ENCODE peak calls at places on chromosomes 13 and 19, in four cellular contexts. A is heart right ventricle, M is thyroid gland, T is tibial artery. U is an unnamed sample. For H3K4me1, the result is how much of the 10 kb centered on the place peaks cover.

GRCh38 chr13:51843529-51843928 is 1.4 kb downstream of the TMEM272 start:
- DNase-seq in A (no peak), M (no peak), T (no peak), U (no peak)

GRCh38 chr13:44989941-44990340 is 603 bp downstream of the GPALPP1 start:
- DNase-seq in A (no peak), M (no peak), T (no peak), U (no peak)

GRCh38 chr13:107554355-107554905 is 660.9 kb downstream of the LIG4 start:
- DNase-seq in A (no peak), M (peak), T (no peak), U (no peak)

GRCh38 chr13:44921931-44922758 is 67.1 kb downstream of the NUFIP1 start:
- DNase-seq in A (no peak), M (peak), T (peak), U (no peak)

GRCh38 chr19:39792999-39793546 is 14.4 kb downstream of the LEUTX start:
- DNase-seq in A (peak), M (peak), T (peak), U (peak)

GRCh38 chr19:2032296-2032941 is 16.9 kb upstream of the BTBD2 start:
- DNase-seq in A (peak), M (peak), T (peak), U (peak)

GRCh38 chr13:34347784-34348573 is 530.0 kb downstream of the RFC3 start:
- DNase-seq in A (no peak), M (peak), T (no peak), U (no peak)

GRCh38 chr19:18675779-18676178 is 7.7 kb upstream of the CRTC1 start:
- DNase-seq in A (no peak), M (no peak), T (no peak), U (no peak)

GRCh38 chr13:31174018-31174417 is 12.3 kb upstream of the HSPH1 start:
- DNase-seq in A (no peak), M (no peak), T (no peak), U (no peak)

GRCh38 chr19:47122359-47123335 is 8.0 kb upstream of the SAE1 start:
- DNase-seq in A (no peak), M (no peak), T (no peak), U (no peak)

GRCh38 chr13:97528518-97528917 is 94.5 kb downstream of the RAP2A start:
- DNase-seq in A (no peak), M (no peak), T (no peak), U (no peak)

GRCh38 chr13:49646688-49647087 is 18.4 kb downstream of the ARL11 start:
- DNase-seq in A (no peak), M (no peak), T (no peak), U (no peak)

GRCh38 chr13:49649963-49650312 is 21.6 kb downstream of the ARL11 start:
- DNase-seq in A (no peak), M (no peak), T (no peak), U (no peak)

GRCh38 chr13:49651775-49652690 is 23.7 kb downstream of the ARL11 start:
- DNase-seq in A (no peak), M (no peak), T (no peak), U (no peak)

GRCh38 chr13:49652691-49653305 is 24.5 kb downstream of the ARL11 start:
- DNase-seq in A (no peak), M (peak), T (no peak), U (no peak)

DNA sequence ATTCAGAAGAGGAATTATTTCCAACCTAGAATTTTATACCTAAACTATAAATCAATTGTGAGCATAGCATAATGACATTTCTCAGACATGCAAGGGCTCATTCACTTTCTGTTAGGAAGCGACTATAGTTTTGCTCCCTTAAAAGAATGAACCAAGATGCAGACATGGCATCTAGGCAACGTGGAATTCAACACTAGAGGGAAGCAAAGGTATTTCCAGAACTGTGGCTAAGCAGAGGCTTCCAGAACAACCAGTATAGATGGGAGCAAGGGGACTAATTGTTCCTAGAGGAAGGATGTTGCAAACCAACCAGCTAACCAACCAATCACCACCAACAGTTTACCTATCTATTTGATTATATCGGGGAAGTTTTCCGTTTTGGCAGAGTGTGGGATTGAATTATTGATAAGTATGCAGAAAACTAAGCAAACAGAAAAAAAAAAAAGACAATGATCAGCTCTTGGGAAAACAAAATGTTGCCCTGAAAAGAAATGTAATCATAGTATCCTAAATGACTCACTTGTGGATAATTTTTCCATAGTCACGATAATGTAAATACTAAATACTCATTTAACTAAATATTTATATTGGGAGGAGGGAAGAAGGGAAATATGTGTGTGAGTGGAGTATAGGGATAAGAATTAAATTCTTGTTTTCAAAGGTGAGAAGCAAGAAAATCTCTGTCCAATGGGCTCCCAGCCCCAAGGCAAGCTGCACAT is 21.1 kb downstream of the ARL11 start:
- DNase-seq in A (no peak), M (no peak), T (no peak), U (no peak)
- H3K4me1 ChIP-seq in A (under half), M (under half), T (under half), U (under half)

GRCh38 chr19:13053761-13054604 is 48.7 kb downstream of the LYL1 start:
- DNase-seq in A (peak), M (peak), T (peak), U (peak)
- H3K4me1 ChIP-seq in A (half or more), M (half or more), T (half or more), U (half or more)

DNA sequence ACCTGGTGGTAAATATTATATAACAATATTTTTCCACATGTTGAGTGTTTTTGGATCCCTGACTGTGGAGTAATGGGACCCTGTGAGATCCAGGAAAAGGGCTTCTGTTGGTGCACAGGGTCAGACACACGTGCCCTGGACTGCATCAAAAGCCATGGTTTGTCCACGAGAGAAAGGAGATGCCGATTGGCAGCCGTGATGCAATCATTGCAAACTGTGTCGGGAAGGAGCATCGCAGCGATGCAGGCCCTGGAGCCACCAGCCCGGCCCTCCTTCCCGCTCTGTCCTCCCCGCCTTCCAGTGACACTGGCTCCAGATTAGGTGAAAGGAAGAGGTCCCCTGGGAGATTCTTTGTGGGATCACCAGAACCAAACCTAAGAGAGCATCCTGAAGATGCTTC is 9.1 kb downstream of the COL4A2 start:
- DNase-seq in A (no peak), M (no peak), T (peak), U (no peak)
- H3K4me1 ChIP-seq in A (half or more), M (half or more), T (half or more), U (under half)

GRCh38 chr13:100365678-100366077 is 222.9 kb downstream of the GGACT start:
- DNase-seq in A (no peak), M (no peak), T (no peak), U (no peak)
- H3K4me1 ChIP-seq in A (under half), M (under half), T (under half), U (under half)

U was measured in upper lobe of left lung.